ENCODE peak calls at places on chromosomes 5 and 9, in five cellular contexts. C is sigmoid colon; M is breast epithelium; T is A549; B is CD8-positive, alpha-beta T cell. N is an unnamed sample.

GRCh38 chr5:67774153-67774552 is 441.4 kb upstream of the PIK3R1 start:
- DNase-seq in C (no peak), M (no peak), T (no peak), B (no peak), N (no peak)

GRCh38 chr9:88905506-88905905 is 85.8 kb upstream of the S1PR3 start:
- DNase-seq in C (no peak), M (no peak), T (no peak), B (no peak), N (no peak)

GRCh38 chr5:113123563-113123962 is 147.0 kb downstream of the DCP2 start:
- DNase-seq in C (no peak), M (no peak), T (peak), B (no peak), N (peak)

GRCh38 chr5:91839232-91839631 is 456.1 kb upstream of the ARRDC3 start:
- DNase-seq in C (no peak), M (no peak), T (no peak), B (no peak), N (no peak)

GRCh38 chr5:170612256-170612656 is 108.4 kb downstream of the KCNIP1 start:
- DNase-seq in C (no peak), M (no peak), T (no peak), B (no peak), N (no peak)

GRCh38 chr5:109411627-109412026 is 1.9 kb upstream of the PJA2 start:
- DNase-seq in C (no peak), M (no peak), T (peak), B (no peak), N (no peak)

GRCh38 chr9:111974092-111974681 is 77.6 kb downstream of the UGCG start:
- DNase-seq in C (no peak), M (peak), T (no peak), B (no peak), N (no peak)

GRCh38 chr5:173775261-173775660 is 112.9 kb upstream of the CPEB4 start:
- DNase-seq in C (no peak), M (no peak), T (no peak), B (no peak), N (no peak)

GRCh38 chr5:154077692-154078091 is 38.9 kb downstream of the MFAP3 start:
- DNase-seq in C (no peak), M (no peak), T (no peak), B (no peak), N (no peak)

GRCh38 chr9:72141484-72141883 is 7.8 kb upstream of the GDA start:
- DNase-seq in C (no peak), M (no peak), T (no peak), B (no peak), N (peak)

GRCh38 chr5:4905674-4906528 is 234.2 kb upstream of the ADAMTS16 start:
- DNase-seq in C (peak), M (peak), T (no peak), B (no peak), N (no peak)

GRCh38 chr5:111197523-111197922 is 26.7 kb upstream of the CAMK4 start:
- DNase-seq in C (no peak), M (no peak), T (no peak), B (no peak), N (peak)

GRCh38 chr5:148939676-148940075 is 113.3 kb downstream of the ADRB2 start:
- DNase-seq in C (no peak), M (no peak), T (peak), B (no peak), N (no peak)

GRCh38 chr5:76801803-76802195 is 17.0 kb upstream of the F2RL1 start:
- DNase-seq in C (no peak), M (no peak), T (no peak), B (no peak), N (no peak)

GRCh38 chr5:143057580-143057999 is 287.4 kb downstream of the ARHGAP26 start:
- DNase-seq in C (no peak), M (no peak), T (no peak), B (no peak), N (no peak)

GRCh38 chr9:110114888-110115259 is 93.1 kb downstream of the C9orf152 start:
- DNase-seq in C (no peak), M (no peak), T (no peak), B (no peak), N (peak)

GRCh38 chr9:135659252-135659651 is 3.9 kb upstream of the LCN9 start:
- DNase-seq in C (no peak), M (no peak), T (no peak), B (no peak), N (no peak)

GRCh38 chr9:98993570-98993945 is 49.9 kb downstream of the COL15A1 start:
- DNase-seq in C (no peak), M (no peak), T (no peak), B (no peak), N (no peak)

GRCh38 chr5:45017568-45017967 is 208.8 kb downstream of the MRPS30 start:
- DNase-seq in C (no peak), M (no peak), T (no peak), B (no peak), N (no peak)
- H3K27ac ChIP-seq in C (no peak), M (no peak), T (no peak), B (no peak), N (no peak)

GRCh38 chr9:130938652-130939404 is at the start of gene FIBCD1:
- DNase-seq in C (no peak), M (no peak), T (peak), B (no peak), N (peak)

GRCh38 chr9:130938184-130938651 is 829 bp downstream of the FIBCD1 start:
- DNase-seq in C (no peak), M (no peak), T (no peak), B (no peak), N (peak)

GRCh38 chr9:130940023-130940549 is 1.0 kb upstream of the FIBCD1 start:
- DNase-seq in C (no peak), M (no peak), T (no peak), B (no peak), N (no peak)

GRCh38 chr9:130940693-130941576 is 1.9 kb upstream of the FIBCD1 start:
- DNase-seq in C (peak), M (peak), T (peak), B (peak), N (peak)

GRCh38 chr9:130939405-130939941 is 426 bp upstream of the FIBCD1 start:
- DNase-seq in C (no peak), M (no peak), T (no peak), B (no peak), N (peak)
- H3K4me3 ChIP-seq in C (peak), M (peak), T (peak), B (no peak), N (peak)

DNA sequence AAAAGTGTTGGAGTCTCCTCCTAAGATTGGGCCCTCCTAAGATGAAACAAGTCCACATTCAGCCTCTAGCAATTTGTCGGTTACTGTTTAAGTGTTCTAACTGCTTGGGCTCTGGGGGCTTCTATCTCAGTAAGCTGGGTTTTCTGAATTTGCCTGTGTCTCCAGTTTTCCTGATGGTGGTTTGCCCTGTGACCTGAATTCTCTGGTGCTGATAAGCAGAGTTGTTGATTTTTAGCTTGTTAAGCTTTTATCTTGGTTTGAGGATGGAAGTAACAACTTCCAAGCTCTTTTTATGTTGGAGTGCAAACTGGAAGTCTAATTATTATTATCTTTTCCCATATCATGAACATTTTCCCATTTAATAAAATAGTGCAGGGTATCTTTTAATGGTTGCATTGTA is 30.9 kb downstream of the HSD17B4 start:
- DNase-seq in C (no peak), M (no peak), T (no peak), B (no peak), N (no peak)
- TF ChIP-seq CTCF in C (no peak), M (no peak), T (no peak), B (no peak), N (no peak)

GRCh38 chr5:140131967-140132409 is 6.3 kb downstream of the IGIP start:
- DNase-seq in C (no peak), M (no peak), T (no peak), B (no peak), N (peak)

GRCh38 chr5:140128376-140128775 is 2.6 kb downstream of the IGIP start:
- DNase-seq in C (no peak), M (no peak), T (no peak), B (no peak), N (no peak)

GRCh38 chr5:140133514-140134167 is 7.9 kb downstream of the IGIP start:
- DNase-seq in C (no peak), M (no peak), T (no peak), B (no peak), N (no peak)

GRCh38 chr5:140134277-140134935 is 8.7 kb downstream of the IGIP start:
- DNase-seq in C (no peak), M (no peak), T (no peak), B (no peak), N (no peak)

DNA sequence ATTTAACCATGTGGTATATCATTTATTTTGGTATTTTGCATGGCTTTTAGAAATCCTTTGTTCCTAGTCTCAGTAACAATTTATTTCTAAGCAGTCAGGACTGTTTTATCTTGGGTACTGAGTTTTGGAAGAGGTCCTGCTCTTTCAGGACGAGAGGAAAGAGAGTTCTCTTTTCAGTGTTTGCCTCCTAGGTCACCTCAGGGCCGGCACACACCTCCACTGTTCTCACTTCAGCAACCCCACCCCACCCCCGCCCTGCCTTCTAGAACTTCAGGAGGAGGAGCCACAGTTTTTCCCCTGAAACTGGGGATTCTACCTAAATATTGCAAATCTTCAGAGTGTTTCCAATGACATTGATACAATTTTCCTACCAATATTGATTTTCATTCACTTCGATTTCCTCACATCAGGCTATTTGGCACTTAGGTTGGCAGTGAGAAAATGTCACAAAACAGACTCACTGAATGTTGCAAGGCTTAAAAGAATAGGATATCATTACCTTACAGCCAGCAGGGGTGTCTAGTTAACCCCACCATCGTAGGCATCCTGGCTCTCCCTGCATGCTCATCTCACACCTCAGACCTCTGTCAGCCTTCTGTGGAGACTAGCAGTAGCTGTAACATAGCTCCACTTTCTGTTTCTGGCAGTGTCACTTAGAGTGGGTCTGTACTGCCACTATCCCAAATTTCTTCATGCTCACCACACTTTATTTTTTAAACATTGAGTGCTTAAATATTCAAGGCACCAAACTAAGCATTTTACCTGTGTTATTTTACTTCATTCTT is 5.4 kb downstream of the IGIP start:
- DNase-seq in C (no peak), M (no peak), T (no peak), B (no peak), N (no peak)
- H3K27ac ChIP-seq in C (no peak), M (peak), T (no peak), B (no peak), N (no peak)

DNA sequence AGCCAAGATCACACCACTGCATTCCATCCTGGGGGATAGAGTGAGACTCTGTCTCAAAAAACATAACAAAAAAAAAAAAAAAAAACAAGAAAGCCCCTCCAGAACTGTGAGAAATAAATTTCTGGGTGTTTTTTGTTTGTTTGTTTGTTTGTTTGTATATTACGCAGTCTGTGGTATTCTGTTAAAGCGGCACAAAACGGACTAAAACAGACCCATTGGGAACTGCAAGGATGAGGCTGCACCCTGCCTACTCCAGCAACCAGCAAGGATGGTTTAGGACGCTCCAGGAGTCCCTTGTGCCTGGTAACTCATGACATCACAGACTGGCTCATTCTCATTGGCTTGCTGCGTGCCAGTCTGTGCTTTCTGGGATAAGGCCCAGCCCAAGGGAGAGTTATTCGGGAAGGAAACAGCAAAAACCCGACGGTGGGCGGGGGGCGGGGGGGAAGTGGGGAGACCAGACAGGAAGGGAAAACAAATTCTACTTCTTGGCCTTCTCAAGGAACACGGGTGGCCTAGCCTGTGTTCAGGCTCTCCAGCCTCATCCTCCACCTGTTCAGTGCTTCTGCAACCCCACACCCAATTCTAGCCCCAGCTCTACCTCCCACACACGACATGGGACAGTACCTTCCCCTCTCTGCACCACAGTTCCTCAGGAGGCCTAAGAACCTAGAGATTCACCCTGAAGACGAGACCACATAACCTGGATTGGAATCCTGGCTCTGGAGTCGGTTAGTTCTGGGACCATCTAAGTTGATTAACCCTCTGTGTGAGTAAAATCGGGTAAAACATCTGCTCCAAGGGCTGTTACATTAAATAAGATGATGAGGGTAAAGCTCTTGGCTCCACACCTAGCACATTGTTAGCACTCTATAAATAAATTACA is 2.8 kb downstream of the CD74 start:
- DNase-seq in C (peak), M (peak), T (peak), B (peak), N (peak)
- H3K4me3 ChIP-seq in C (peak), M (peak), T (no peak), B (peak), N (peak)

GRCh38 chr5:151589878-151590570 is 1.1 kb downstream of the FAT2 start:
- DNase-seq in C (no peak), M (no peak), T (no peak), B (no peak), N (no peak)
- TF ChIP-seq CTCF in C (no peak), M (no peak), T (no peak), B (no peak), N (no peak)